ENCODE peak calls at places on chromosome 11, in nine cellular contexts. O is B cell, V is psoas muscle, U is IMR-90, E is AG09309, H is esophagus squamous epithelium, W is right atrium auricular region, S is epithelial cell of esophagus, D is prostate gland. M is an unnamed sample.
A peak's percentile ranks its signal among the peaks of the same experiment; 100 is the strongest.

GRCh38 chr11:72067676-72068075 is 12.7 kb downstream of the NUMA1 start:
- DNase-seq in O (no peak), V (no peak), U (no peak), E (no peak), H (no peak), W (no peak), S (no peak), D (no peak), M (no peak)

GRCh38 chr11:73182824-73183321 is 35.2 kb upstream of the P2RY2 start:
- DNase-seq in O (no peak), V (peak; percentile 18), U (no peak), E (no peak), H (no peak), W (no peak), S (no peak), D (no peak), M (no peak)

GRCh38 chr11:72848846-72849466 is 34.7 kb downstream of the ATG16L2 start:
- DNase-seq in O (peak; percentile 44), V (no peak), U (peak; percentile 60), E (no peak), H (no peak), W (no peak), S (peak; percentile 70), D (no peak), M (no peak)

GRCh38 chr11:4093519-4094347 is 866 bp upstream of the RRM1 start:
- DNase-seq in O (no peak), V (no peak), U (no peak), E (no peak), H (no peak), W (no peak), S (no peak), D (no peak), M (no peak)

GRCh38 chr11:125956371-125956770 is 10.5 kb downstream of the VSIG10L2 start:
- DNase-seq in O (no peak), V (no peak), U (peak; percentile 7), E (no peak), H (no peak), W (peak; percentile 85), S (no peak), D (no peak), M (no peak)

GRCh38 chr11:67158241-67158640 is 39.2 kb downstream of the KDM2A start:
- DNase-seq in O (no peak), V (no peak), U (peak; percentile 38), E (no peak), H (no peak), W (no peak), S (no peak), D (no peak), M (no peak)

GRCh38 chr11:876550-876949 is 33.9 kb downstream of the TSPAN4 start:
- DNase-seq in O (no peak), V (peak; percentile 90), U (peak; percentile 6), E (no peak), H (no peak), W (no peak), S (no peak), D (no peak), M (peak; percentile 40)

GRCh38 chr11:45876401-45876800 is 9.1 kb upstream of the MAPK8IP1 start:
- DNase-seq in O (no peak), V (no peak), U (no peak), E (no peak), H (no peak), W (no peak), S (no peak), D (no peak), M (no peak)

GRCh38 chr11:134071306-134071705 is 2.4 kb downstream of the JAM3 start:
- DNase-seq in O (no peak), V (no peak), U (no peak), E (no peak), H (no peak), W (no peak), S (no peak), D (no peak), M (no peak)

GRCh38 chr11:73463359-73463758 is 87.2 kb downstream of the RELT start:
- DNase-seq in O (no peak), V (no peak), U (peak; percentile 83), E (peak; percentile 40), H (no peak), W (no peak), S (peak; percentile 78), D (no peak), M (no peak)

GRCh38 chr11:67436459-67437081 is 912 bp downstream of the PTPRCAP start:
- DNase-seq in O (peak; percentile 66), V (no peak), U (no peak), E (no peak), H (no peak), W (no peak), S (no peak), D (no peak), M (peak; percentile 59)

GRCh38 chr11:61667684-61668320 is 12.4 kb upstream of the DAGLA start:
- DNase-seq in O (no peak), V (peak; percentile 15), U (no peak), E (no peak), H (no peak), W (no peak), S (no peak), D (no peak), M (no peak)

GRCh38 chr11:61671527-61671926 is 8.7 kb upstream of the DAGLA start:
- DNase-seq in O (no peak), V (peak; percentile 42), U (no peak), E (no peak), H (no peak), W (no peak), S (peak; percentile 25), D (no peak), M (peak; percentile 43)

GRCh38 chr11:61669417-61669816 is 10.8 kb upstream of the DAGLA start:
- DNase-seq in O (no peak), V (peak; percentile 42), U (no peak), E (no peak), H (no peak), W (no peak), S (no peak), D (no peak), M (no peak)

GRCh38 chr11:61666684-61667297 is 13.4 kb upstream of the DAGLA start:
- DNase-seq in O (no peak), V (peak; percentile 13), U (no peak), E (no peak), H (no peak), W (no peak), S (no peak), D (no peak), M (no peak)

GRCh38 chr11:61670626-61671025 is 9.6 kb upstream of the DAGLA start:
- DNase-seq in O (no peak), V (no peak), U (no peak), E (no peak), H (no peak), W (no peak), S (no peak), D (no peak), M (no peak)
- TF ChIP-seq CTCF in O (no peak), V (no peak), U (no peak), E (no peak), H (no peak), W (no peak), S (no peak), D (no peak), M (no peak)

DNA sequence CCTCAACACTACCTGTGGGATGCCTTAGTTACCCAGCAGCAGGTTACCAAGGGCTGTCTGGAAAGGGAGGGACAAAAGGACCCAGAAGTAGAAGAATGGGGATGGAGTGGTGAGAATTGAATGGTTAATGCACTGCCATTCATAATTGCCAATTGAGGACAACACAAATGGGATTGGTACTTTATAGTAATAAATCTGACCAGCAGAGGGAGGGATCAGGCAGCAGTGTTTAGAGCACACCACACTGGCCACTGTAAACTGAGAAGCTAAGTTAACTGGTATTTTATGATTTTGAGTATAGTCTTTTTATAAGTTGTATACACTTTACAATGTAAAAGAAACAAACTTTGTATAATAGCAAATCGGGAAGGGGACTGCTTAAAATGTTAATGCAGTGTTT is 10.7 kb downstream of the TBRG1 start:
- DNase-seq in O (no peak), V (no peak), U (peak; percentile 17), E (no peak), H (no peak), W (no peak), S (no peak), D (no peak), M (no peak)
- TF ChIP-seq CTCF in O (no peak), V (no peak), U (peak; percentile 32), E (peak; percentile 43), H (no peak), W (no peak), S (peak; percentile 45), D (no peak), M (peak; percentile 27)

GRCh38 chr11:8766043-8766992 is 83.7 kb downstream of the RPL27A start:
- DNase-seq in O (no peak), V (no peak), U (peak; percentile 52), E (no peak), H (no peak), W (no peak), S (peak; percentile 31), D (no peak), M (no peak)

GRCh38 chr11:8765294-8765693 is 82.7 kb downstream of the RPL27A start:
- DNase-seq in O (no peak), V (no peak), U (peak; percentile 85), E (no peak), H (no peak), W (no peak), S (peak; percentile 53), D (no peak), M (no peak)

GRCh38 chr11:8767466-8768142 is 85.0 kb downstream of the RPL27A start:
- DNase-seq in O (no peak), V (no peak), U (no peak), E (no peak), H (no peak), W (no peak), S (peak; percentile 70), D (no peak), M (no peak)

GRCh38 chr11:8766993-8767374 is 84.4 kb downstream of the RPL27A start:
- DNase-seq in O (no peak), V (no peak), U (no peak), E (no peak), H (no peak), W (no peak), S (no peak), D (no peak), M (no peak)

DNA sequence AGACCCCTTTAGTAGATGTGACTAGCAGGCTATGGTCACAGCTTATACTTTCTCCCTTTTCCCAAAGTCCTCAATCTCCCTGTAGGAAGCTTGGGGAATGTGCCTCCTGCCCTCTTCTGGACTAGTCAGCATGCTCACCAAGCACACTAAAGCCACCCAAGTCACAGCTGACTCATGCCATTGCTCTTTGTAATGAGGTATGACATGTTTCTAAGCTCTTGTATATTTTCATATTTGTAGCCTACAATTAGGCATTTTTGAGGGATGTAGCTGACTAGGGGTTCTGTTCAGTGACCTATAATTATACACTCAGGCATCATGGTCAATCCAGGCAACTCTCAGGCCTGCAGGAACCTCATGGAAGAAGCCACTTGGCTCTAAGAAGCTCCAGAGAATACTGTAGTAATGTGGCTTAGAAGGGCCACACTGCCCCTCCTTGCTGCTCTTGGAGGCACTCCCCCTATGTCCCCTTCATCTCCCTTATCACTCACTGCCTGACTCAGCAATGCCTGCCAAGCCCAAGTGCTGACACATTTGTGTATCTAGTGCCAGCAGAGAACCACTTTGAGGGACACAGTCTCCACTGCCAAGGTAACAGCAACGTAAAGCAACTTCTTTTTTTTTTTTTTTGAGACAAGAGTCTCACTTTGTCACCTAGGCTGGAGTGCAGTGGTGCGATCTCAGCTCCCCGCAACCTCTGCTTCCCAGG is 86.2 kb downstream of the RPL27A start:
- DNase-seq in O (no peak), V (no peak), U (peak; percentile 89), E (no peak), H (no peak), W (no peak), S (peak; percentile 80), D (no peak), M (no peak)
- TF ChIP-seq CTCF in O (no peak), V (peak; percentile 14), U (peak; percentile 50), E (peak; percentile 47), H (no peak), W (peak; percentile 49), S (peak; percentile 56), D (no peak), M (no peak)

GRCh38 chr11:92550411-92550810 is 325.8 kb downstream of the FAT3 start:
- DNase-seq in O (no peak), V (no peak), U (no peak), E (no peak), H (no peak), W (no peak), S (no peak), D (peak; percentile 39), M (no peak)
- TF ChIP-seq CTCF in O (no peak), V (no peak), U (no peak), E (no peak), H (no peak), W (no peak), S (no peak), D (no peak), M (no peak)

M was measured in glutamatergic neuron.